ENCODE peak calls at places on chromosome 12, in nine cellular contexts. G, L, P, Y, D, W, J, V and S are unnamed samples.
A peak's percentile ranks its signal among the peaks of the same experiment; 100 is the strongest.

GRCh38 chr12:25653487-25654175 is 100.5 kb upstream of the LMNTD1 start:
- DNase-seq in V (no peak), D (no peak), J (peak; percentile 6), G (no peak), W (no peak), Y (no peak), P (no peak), L (no peak), S (no peak)

GRCh38 chr12:105921872-105922669 is 216.7 kb downstream of the NUAK1 start:
- DNase-seq in V (no peak), L (no peak), D (no peak), P (no peak), J (no peak), Y (peak; percentile 52), W (no peak), G (no peak), S (no peak)

GRCh38 chr12:131829795-131830334 is 1.7 kb downstream of the MMP17 start:
- DNase-seq in L (no peak), W (no peak), Y (no peak), G (no peak), J (no peak), V (no peak), P (no peak), D (peak; percentile 72), S (no peak)

GRCh38 chr12:94208433-94208921 is 60.1 kb downstream of the PLXNC1 start:
- DNase-seq in J (no peak), G (no peak), P (peak; percentile 83), Y (no peak), W (no peak), V (no peak), L (no peak), D (no peak), S (no peak)

GRCh38 chr12:115437061-115437567 is 753.1 kb upstream of the TBX3 start:
- DNase-seq in L (no peak), V (no peak), G (no peak), J (peak; percentile 15), D (no peak), P (no peak), Y (peak; percentile 25), W (no peak), S (no peak)

GRCh38 chr12:100566887-100567637 is 6.4 kb upstream of the GAS2L3 start:
- DNase-seq in D (no peak), W (no peak), J (peak; percentile 20), P (peak; percentile 58), L (no peak), V (no peak), Y (no peak), G (no peak), S (no peak)

GRCh38 chr12:5514545-5514944 is 82.6 kb downstream of the NTF3 start:
- DNase-seq in L (no peak), D (no peak), P (no peak), V (no peak), G (no peak), W (no peak), J (no peak), Y (no peak), S (no peak)

GRCh38 chr12:28857327-28857726 is 291.8 kb upstream of the FAR2 start:
- DNase-seq in V (no peak), Y (no peak), L (no peak), G (no peak), W (no peak), J (no peak), P (no peak), D (no peak), S (no peak)

GRCh38 chr12:54372113-54372806 is 8.0 kb upstream of the GPR84 start:
- DNase-seq in P (no peak), V (no peak), D (no peak), W (no peak), L (no peak), G (no peak), J (peak; percentile 60), Y (no peak), S (no peak)

GRCh38 chr12:46233418-46233817 is 35.4 kb downstream of the SLC38A1 start:
- DNase-seq in Y (no peak), D (no peak), W (no peak), P (no peak), V (no peak), J (no peak), G (no peak), L (no peak), S (no peak)

GRCh38 chr12:29088611-29089219 is 60.4 kb upstream of the FAR2 start:
- DNase-seq in P (peak; percentile 41), L (no peak), J (peak; percentile 48), D (no peak), Y (no peak), G (no peak), V (no peak), W (no peak), S (no peak)

GRCh38 chr12:124160102-124160501 is 134.8 kb upstream of the RFLNA start:
- DNase-seq in Y (no peak), P (no peak), D (no peak), L (no peak), G (no peak), W (no peak), J (peak; percentile 17), V (no peak), S (no peak)

DNA sequence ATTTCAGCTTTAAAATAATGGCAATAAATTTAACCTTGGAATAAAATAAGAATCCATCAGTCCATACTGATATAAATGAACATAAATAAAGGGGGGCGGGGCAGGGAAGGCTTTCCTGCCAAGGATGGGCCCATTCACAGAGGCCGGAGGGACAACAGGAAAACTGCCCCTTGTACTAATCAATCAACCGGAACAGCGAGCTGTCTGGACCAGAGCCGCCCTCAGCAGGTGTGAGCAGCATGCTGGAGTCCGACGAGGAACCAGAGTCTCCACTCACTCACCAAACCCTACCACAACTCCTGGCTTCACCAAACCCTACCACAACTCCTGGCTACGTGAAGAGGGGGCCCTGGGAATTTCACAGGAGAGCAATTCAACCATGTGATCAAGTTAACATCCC is 51.3 kb downstream of the RIMBP2 start:
- DNase-seq in P (no peak), W (no peak), V (no peak), L (no peak), Y (no peak), D (no peak), G (no peak), J (no peak), S (no peak)
- TF ChIP-seq CTCF in P (no peak), W (no peak), V (no peak), L (no peak), Y (no peak), D (no peak), G (no peak), J (no peak), S (no peak)

GRCh38 chr12:110093631-110094311 is 30.4 kb upstream of the IFT81 start:
- DNase-seq in W (no peak), D (no peak), L (no peak), Y (no peak), P (no peak), J (no peak), G (no peak), V (no peak), S (no peak)

GRCh38 chr12:110088936-110089335 is 35.2 kb upstream of the IFT81 start:
- DNase-seq in P (no peak), L (no peak), V (no peak), Y (no peak), G (no peak), J (no peak), D (no peak), W (no peak), S (no peak)

GRCh38 chr12:110090266-110091135 is 33.7 kb upstream of the IFT81 start:
- DNase-seq in D (no peak), L (no peak), P (no peak), Y (no peak), G (no peak), J (no peak), W (no peak), V (no peak), S (no peak)

DNA sequence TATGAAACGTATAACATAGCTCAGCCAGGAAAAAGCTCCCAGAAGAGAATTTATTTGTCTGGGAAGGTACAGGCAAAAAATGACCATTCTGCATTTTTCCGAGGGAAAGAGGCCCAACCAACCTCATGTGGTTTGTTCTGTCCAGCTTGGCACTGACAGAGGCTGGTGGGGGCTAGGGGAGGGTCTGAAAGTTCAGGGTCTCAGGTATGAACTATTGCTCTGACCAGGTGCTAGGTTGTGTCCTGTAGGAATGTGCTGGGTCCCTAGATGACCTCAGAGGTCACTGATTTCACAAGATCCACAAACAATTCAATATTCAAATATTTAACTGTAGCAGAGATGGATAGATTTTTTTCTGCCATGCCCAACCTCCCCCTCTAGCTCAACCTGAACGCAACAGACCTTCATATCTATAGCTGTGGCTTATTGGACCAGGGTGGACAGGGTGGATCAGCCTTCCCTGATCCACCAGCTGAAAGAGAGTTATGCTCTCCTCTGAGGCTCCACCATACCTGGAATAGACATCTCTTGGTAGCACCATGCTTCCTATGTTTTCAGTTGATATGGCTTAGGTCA is 32.9 kb upstream of the IFT81 start:
- DNase-seq in D (no peak), G (no peak), Y (no peak), V (no peak), W (no peak), P (no peak), J (no peak), L (no peak), S (no peak)
- TF ChIP-seq CTCF in D (no peak), G (no peak), Y (no peak), V (no peak), W (no peak), P (no peak), J (no peak), L (no peak), S (no peak)

DNA sequence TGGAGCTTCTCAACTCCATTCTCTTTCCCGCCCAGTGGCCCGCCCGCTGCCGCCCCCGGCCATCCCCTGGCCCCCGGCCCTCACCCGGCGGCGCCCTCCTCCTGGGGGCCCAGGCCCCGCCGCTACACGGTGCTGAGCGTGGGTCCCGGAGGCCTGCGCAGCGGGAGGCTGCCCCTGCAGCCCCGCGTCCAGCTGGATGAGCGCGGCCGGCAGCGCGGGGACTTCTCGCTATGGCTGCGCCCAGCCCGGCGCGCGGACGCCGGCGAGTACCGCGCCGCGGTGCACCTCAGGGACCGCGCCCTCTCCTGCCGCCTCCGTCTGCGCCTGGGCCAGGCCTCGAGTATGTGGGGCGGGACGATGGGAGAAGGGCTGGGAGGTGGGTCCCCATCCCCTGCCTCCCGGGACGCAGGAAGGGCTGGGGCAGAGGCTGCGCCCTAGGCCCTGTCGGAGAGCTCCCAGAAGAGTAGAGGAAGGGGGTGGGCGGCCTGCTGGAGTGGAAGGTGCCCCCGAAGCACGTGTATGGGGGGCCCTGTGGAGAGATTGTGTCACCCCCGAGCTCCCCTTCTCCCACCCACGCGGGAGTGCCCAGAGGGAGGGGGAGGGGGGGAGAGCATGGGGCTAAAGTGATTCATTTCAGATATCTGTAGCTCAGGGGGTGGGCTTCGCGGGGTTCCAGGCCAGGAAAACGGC is 1.5 kb downstream of the LAG3 start:
- DNase-seq in V (no peak), D (no peak), L (no peak), Y (no peak), G (peak; percentile 58), P (no peak), W (peak; percentile 42), J (no peak), S (no peak)
- TF ChIP-seq CTCF in V (no peak), D (no peak), L (no peak), Y (no peak), G (no peak), P (no peak), W (no peak), J (no peak), S (no peak)

DNA sequence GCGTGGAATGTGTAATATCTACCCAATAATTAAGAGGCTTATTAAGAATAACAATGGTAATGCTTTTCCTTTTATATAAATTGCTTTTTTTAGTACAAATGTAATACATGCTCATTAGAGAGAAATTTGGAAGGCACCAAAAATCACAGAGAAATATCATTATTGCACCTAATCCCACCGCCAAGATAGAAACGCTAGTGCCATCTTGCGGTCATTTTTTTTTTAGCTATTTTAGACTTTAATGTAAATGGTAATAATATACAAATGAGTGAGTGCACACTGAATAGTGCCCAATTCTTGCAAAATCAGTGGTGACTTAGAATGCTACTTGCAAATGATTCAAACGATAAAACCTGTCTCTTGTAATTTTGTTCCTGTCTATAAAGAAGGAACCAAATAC is 576.8 kb upstream of the TMEM132C start:
- DNase-seq in J (no peak), V (no peak), G (no peak), Y (no peak), D (no peak), P (no peak), L (no peak), W (no peak), S (no peak)
- TF ChIP-seq CTCF in J (no peak), V (no peak), G (peak; percentile 46), Y (no peak), D (no peak), P (peak; percentile 10), L (peak; percentile 4), W (no peak), S (no peak)